ENCODE peak calls at places on chromosomes 4 and X, in seven cellular contexts. Y, E, O, P, C, R and I are unnamed samples.
A peak's percentile ranks its signal among the peaks of the same experiment; 100 is the strongest.

GRCh38 chr4:2095236-2096072 is 36.3 kb downstream of the NAT8L start:
- DNase-seq in Y (no peak), E (no peak), O (peak; percentile 57), P (no peak), C (no peak), R (peak; percentile 81), I (no peak)

GRCh38 chr4:102829803-102830202 is 2.5 kb upstream of the UBE2D3 start:
- DNase-seq in Y (no peak), E (no peak), O (no peak), P (no peak), C (no peak), R (no peak), I (no peak)

GRCh38 chr4:28075557-28075956 is 1214.9 kb downstream of the STIM2 start:
- DNase-seq in Y (no peak), E (no peak), O (no peak), P (no peak), C (no peak), R (no peak), I (no peak)

GRCh38 chrX:130105226-130105625 is 5.1 kb downstream of the ELF4 start:
- DNase-seq in Y (no peak), E (no peak), O (no peak), P (no peak), C (no peak), R (no peak), I (no peak)

GRCh38 chr4:175637762-175638161 is 174.3 kb downstream of the GPM6A start:
- DNase-seq in Y (no peak), E (no peak), O (no peak), P (no peak), C (no peak), R (no peak), I (no peak)

GRCh38 chr4:37725718-37726117 is 39.5 kb upstream of the RELL1 start:
- DNase-seq in Y (no peak), E (no peak), O (no peak), P (no peak), C (no peak), R (no peak), I (no peak)

GRCh38 chr4:95929448-95930064 is 89.7 kb downstream of the PDHA2 start:
- DNase-seq in Y (no peak), E (no peak), O (no peak), P (no peak), C (no peak), R (no peak), I (peak; percentile 36)

GRCh38 chr4:46270986-46271596 is 118.8 kb downstream of the GABRA2 start:
- DNase-seq in Y (no peak), E (peak; percentile 9), O (no peak), P (no peak), C (no peak), R (peak; percentile 19), I (peak; percentile 63)

GRCh38 chr4:139668036-139668435 is 2.4 kb downstream of the MGST2 start:
- DNase-seq in Y (no peak), E (no peak), O (no peak), P (no peak), C (no peak), R (no peak), I (no peak)

GRCh38 chr4:186190456-186191265 is 706 bp upstream of the CYP4V2 start:
- DNase-seq in Y (peak; percentile 29), E (peak; percentile 67), O (no peak), P (peak; percentile 69), C (peak; percentile 62), R (peak; percentile 70), I (peak; percentile 46)

GRCh38 chr4:41506071-41506470 is 31.9 kb upstream of the LIMCH1 start:
- DNase-seq in Y (no peak), E (no peak), O (no peak), P (no peak), C (no peak), R (no peak), I (no peak)

GRCh38 chrX:13001097-13001496 is 26.2 kb downstream of the TMSB4X start:
- DNase-seq in Y (no peak), E (no peak), O (no peak), P (no peak), C (no peak), R (no peak), I (no peak)

GRCh38 chrX:155867821-155868220 is 13.3 kb upstream of the VAMP7 start:
- DNase-seq in Y (no peak), E (no peak), O (no peak), P (no peak), C (no peak), R (no peak), I (no peak)

GRCh38 chrX:1486749-1487361 is 34.1 kb upstream of the ASMTL start:
- DNase-seq in Y (no peak), E (no peak), O (peak; percentile 61), P (no peak), C (peak; percentile 19), R (no peak), I (no peak)

GRCh38 chrX:103396660-103397059 is 20.3 kb downstream of the BEX3 start:
- DNase-seq in Y (no peak), E (no peak), O (no peak), P (no peak), C (no peak), R (no peak), I (no peak)

GRCh38 chrX:70452143-70452733 is 7.6 kb downstream of the DLG3 start:
- DNase-seq in Y (no peak), E (peak; percentile 41), O (no peak), P (no peak), C (peak; percentile 56), R (peak; percentile 54), I (peak; percentile 60)

GRCh38 chr4:99462875-99463464 is 27.8 kb upstream of the ADH7 start:
- DNase-seq in Y (no peak), E (peak; percentile 72), O (no peak), P (peak; percentile 64), C (peak; percentile 37), R (peak; percentile 60), I (peak; percentile 76)

GRCh38 chrX:71579136-71579989 is 1.1 kb downstream of the GCNA start:
- DNase-seq in Y (no peak), E (no peak), O (no peak), P (no peak), C (no peak), R (no peak), I (no peak)

GRCh38 chr4:101201421-101201820 is 145.9 kb downstream of the PPP3CA start:
- DNase-seq in Y (no peak), E (no peak), O (no peak), P (no peak), C (no peak), R (no peak), I (no peak)

GRCh38 chr4:38695844-38696243 is 31.8 kb downstream of the KLF3 start:
- DNase-seq in Y (no peak), E (no peak), O (no peak), P (no peak), C (no peak), R (no peak), I (no peak)